ENCODE peak calls at places on chromosome 20, in nine cellular contexts. O is neural progenitor cell, Q is amniotic epithelial cell, X is astrocyte, K is anterior cingulate cortex, W is NCI-H2029, H is amniotic stem cell, J is ELR, L is Peyer's patch. S is an unnamed sample.

GRCh38 chr20:57998981-57999464 is 229.4 kb downstream of the ANKRD60 start:
- DNase-seq in O (no peak), Q (no peak), X (no peak), K (no peak), W (no peak), H (no peak), J (no peak), L (no peak), S (no peak)

GRCh38 chr20:50366270-50367103 is 143.7 kb upstream of the PTPN1 start:
- DNase-seq in O (no peak), Q (peak), X (peak), K (no peak), W (peak), H (no peak), J (peak), L (peak), S (peak)

GRCh38 chr20:4776079-4776630 is 54.4 kb downstream of the PRND start:
- DNase-seq in O (no peak), Q (no peak), X (no peak), K (no peak), W (no peak), H (no peak), J (no peak), L (no peak), S (no peak)

GRCh38 chr20:420169-420620 is 12.1 kb downstream of the RBCK1 start:
- DNase-seq in O (no peak), Q (no peak), X (no peak), K (no peak), W (peak), H (no peak), J (no peak), L (no peak), S (no peak)

GRCh38 chr20:4375881-4376280 is 345.8 kb upstream of the PRND start:
- DNase-seq in O (no peak), Q (peak), X (peak), K (peak), W (no peak), H (no peak), J (peak), L (no peak), S (peak)

GRCh38 chr20:50819344-50819743 is 24.5 kb downstream of the BCAS4 start:
- DNase-seq in O (no peak), Q (no peak), X (no peak), K (no peak), W (no peak), H (no peak), J (no peak), L (no peak), S (no peak)

GRCh38 chr20:62506087-62506486 is 30.3 kb upstream of the GATA5 start:
- DNase-seq in O (no peak), Q (no peak), X (no peak), K (no peak), W (no peak), H (no peak), J (no peak), L (no peak), S (no peak)

GRCh38 chr20:62423326-62423706 is 4.0 kb downstream of the RBBP8NL start:
- DNase-seq in O (no peak), Q (no peak), X (no peak), K (no peak), W (no peak), H (no peak), J (no peak), L (no peak), S (no peak)

GRCh38 chr20:45823949-45824835 is 2.9 kb downstream of the TNNC2 start:
- DNase-seq in O (peak), Q (peak), X (no peak), K (no peak), W (peak), H (no peak), J (peak), L (peak), S (peak)

GRCh38 chr20:25258828-25259227 is 10.9 kb downstream of the PYGB start:
- DNase-seq in O (no peak), Q (no peak), X (no peak), K (no peak), W (no peak), H (no peak), J (no peak), L (no peak), S (no peak)

GRCh38 chr20:9028419-9028818 is 40.5 kb upstream of the PLCB4 start:
- DNase-seq in O (no peak), Q (no peak), X (peak), K (no peak), W (no peak), H (no peak), J (peak), L (no peak), S (no peak)

GRCh38 chr20:9311132-9311531 is 203.3 kb upstream of the LAMP5 start:
- DNase-seq in O (no peak), Q (peak), X (peak), K (no peak), W (no peak), H (no peak), J (peak), L (no peak), S (no peak)

GRCh38 chr20:41692479-41693135 is 74.4 kb upstream of the CHD6 start:
- DNase-seq in O (peak), Q (peak), X (peak), K (peak), W (peak), H (peak), J (peak), L (peak), S (peak)

GRCh38 chr20:57838670-57839142 is 128.9 kb upstream of the PMEPA1 start:
- DNase-seq in O (no peak), Q (no peak), X (peak), K (no peak), W (peak), H (no peak), J (no peak), L (no peak), S (no peak)

GRCh38 chr20:20079102-20079784 is 26.9 kb downstream of the CFAP61 start:
- DNase-seq in O (no peak), Q (no peak), X (no peak), K (no peak), W (peak), H (no peak), J (no peak), L (no peak), S (no peak)

GRCh38 chr20:52926505-52926904 is 45.7 kb upstream of the TSHZ2 start:
- DNase-seq in O (no peak), Q (no peak), X (peak), K (no peak), W (no peak), H (no peak), J (no peak), L (no peak), S (no peak)

GRCh38 chr20:31906001-31906400 is 35.6 kb downstream of the TTLL9 start:
- DNase-seq in O (peak), Q (no peak), X (no peak), K (no peak), W (no peak), H (no peak), J (no peak), L (no peak), S (no peak)

GRCh38 chr20:51059862-51060261 is 37.0 kb upstream of the KCNG1 start:
- DNase-seq in O (no peak), Q (no peak), X (peak), K (no peak), W (no peak), H (no peak), J (peak), L (no peak), S (no peak)

GRCh38 chr20:32574296-32575226 is 10.6 kb downstream of the NOL4L start:
- DNase-seq in O (no peak), Q (peak), X (peak), K (no peak), W (no peak), H (peak), J (peak), L (no peak), S (peak)

GRCh38 chr20:8932192-8933150 is 136.4 kb upstream of the PLCB4 start:
- DNase-seq in O (no peak), Q (peak), X (peak), K (no peak), W (no peak), H (peak), J (peak), L (no peak), S (peak)

GRCh38 chr20:56414842-56415765 is 3.0 kb downstream of the CASS4 start:
- DNase-seq in O (no peak), Q (peak), X (peak), K (no peak), W (no peak), H (peak), J (peak), L (no peak), S (peak)

GRCh38 chr20:63553933-63554290 is at the start of gene FNDC11:
- DNase-seq in O (peak), Q (no peak), X (no peak), K (no peak), W (no peak), H (no peak), J (no peak), L (peak), S (peak)